ENCODE peak calls at places on chromosomes 11 and 22, in ten cellular contexts. One of them, this sample, is unnamed.

GRCh38 chr22:50262460-50262911 is 1.0 kb upstream of the MAPK12 start:
- DNase-seq in endothelial cell: no peak
- DNase-seq in neural crest cell: no peak
- DNase-seq in cardiac muscle cell: no peak
- DNase-seq in lung: no peak
- DNase-seq in A549: no peak
- DNase-seq in suprapubic skin: no peak
- DNase-seq in thoracic aorta: no peak
- DNase-seq in PC-3: peak
- DNase-seq in brain microvascular endothelial cell: no peak
- DNase-seq in this sample: no peak

GRCh38 chr11:114610550-114610949 is 15.0 kb upstream of the NXPE4 start:
- DNase-seq in thoracic aorta: no peak
- DNase-seq in suprapubic skin: no peak
- DNase-seq in endothelial cell: no peak
- DNase-seq in brain microvascular endothelial cell: no peak
- DNase-seq in PC-3: no peak
- DNase-seq in lung: no peak
- DNase-seq in cardiac muscle cell: no peak
- DNase-seq in neural crest cell: no peak
- DNase-seq in A549: no peak
- DNase-seq in this sample: no peak

GRCh38 chr11:69644071-69644961 is 3.4 kb downstream of the CCND1 start:
- DNase-seq in endothelial cell: no peak
- DNase-seq in suprapubic skin: peak
- DNase-seq in brain microvascular endothelial cell: peak
- DNase-seq in neural crest cell: no peak
- DNase-seq in cardiac muscle cell: peak
- DNase-seq in lung: peak
- DNase-seq in thoracic aorta: no peak
- DNase-seq in PC-3: peak
- DNase-seq in A549: peak
- DNase-seq in this sample: no peak

GRCh38 chr11:134818531-134818930 is 406.5 kb upstream of the B3GAT1 start:
- DNase-seq in PC-3: peak
- DNase-seq in thoracic aorta: no peak
- DNase-seq in lung: peak
- DNase-seq in endothelial cell: no peak
- DNase-seq in A549: no peak
- DNase-seq in suprapubic skin: no peak
- DNase-seq in cardiac muscle cell: no peak
- DNase-seq in neural crest cell: no peak
- DNase-seq in brain microvascular endothelial cell: no peak
- DNase-seq in this sample: no peak

GRCh38 chr11:1006762-1007161 is 29.8 kb downstream of the MUC6 start:
- DNase-seq in neural crest cell: no peak
- DNase-seq in endothelial cell: no peak
- DNase-seq in thoracic aorta: no peak
- DNase-seq in brain microvascular endothelial cell: no peak
- DNase-seq in A549: no peak
- DNase-seq in lung: no peak
- DNase-seq in PC-3: no peak
- DNase-seq in suprapubic skin: no peak
- DNase-seq in cardiac muscle cell: no peak
- DNase-seq in this sample: no peak

GRCh38 chr11:46112961-46113617 is 8.2 kb downstream of the PHF21A start:
- DNase-seq in cardiac muscle cell: peak
- DNase-seq in lung: no peak
- DNase-seq in endothelial cell: no peak
- DNase-seq in PC-3: peak
- DNase-seq in thoracic aorta: no peak
- DNase-seq in neural crest cell: no peak
- DNase-seq in A549: peak
- DNase-seq in suprapubic skin: no peak
- DNase-seq in brain microvascular endothelial cell: peak
- DNase-seq in this sample: no peak

GRCh38 chr11:134815404-134815803 is 403.4 kb upstream of the B3GAT1 start:
- DNase-seq in suprapubic skin: no peak
- DNase-seq in cardiac muscle cell: no peak
- DNase-seq in neural crest cell: no peak
- DNase-seq in A549: no peak
- DNase-seq in thoracic aorta: no peak
- DNase-seq in PC-3: peak
- DNase-seq in endothelial cell: no peak
- DNase-seq in lung: no peak
- DNase-seq in brain microvascular endothelial cell: no peak
- DNase-seq in this sample: no peak

GRCh38 chr11:1052133-1053011 is 15.9 kb upstream of the MUC6 start:
- DNase-seq in endothelial cell: no peak
- DNase-seq in A549: no peak
- DNase-seq in PC-3: no peak
- DNase-seq in thoracic aorta: no peak
- DNase-seq in cardiac muscle cell: no peak
- DNase-seq in brain microvascular endothelial cell: no peak
- DNase-seq in suprapubic skin: no peak
- DNase-seq in lung: no peak
- DNase-seq in neural crest cell: no peak
- DNase-seq in this sample: no peak

GRCh38 chr11:129048911-129049310 is 106.2 kb upstream of the TP53AIP1 start:
- DNase-seq in endothelial cell: no peak
- DNase-seq in brain microvascular endothelial cell: no peak
- DNase-seq in lung: no peak
- DNase-seq in neural crest cell: no peak
- DNase-seq in suprapubic skin: no peak
- DNase-seq in thoracic aorta: no peak
- DNase-seq in A549: no peak
- DNase-seq in cardiac muscle cell: no peak
- DNase-seq in PC-3: no peak
- DNase-seq in this sample: no peak

GRCh38 chr11:34345991-34346480 is 11.8 kb downstream of the ABTB2 start:
- DNase-seq in lung: no peak
- DNase-seq in brain microvascular endothelial cell: peak
- DNase-seq in suprapubic skin: no peak
- DNase-seq in neural crest cell: no peak
- DNase-seq in endothelial cell: no peak
- DNase-seq in A549: no peak
- DNase-seq in thoracic aorta: no peak
- DNase-seq in PC-3: no peak
- DNase-seq in cardiac muscle cell: peak
- DNase-seq in this sample: no peak

GRCh38 chr11:111532365-111532709 is 8.2 kb upstream of the LAYN start:
- DNase-seq in PC-3: no peak
- DNase-seq in suprapubic skin: no peak
- DNase-seq in A549: no peak
- DNase-seq in cardiac muscle cell: no peak
- DNase-seq in endothelial cell: no peak
- DNase-seq in lung: no peak
- DNase-seq in brain microvascular endothelial cell: no peak
- DNase-seq in thoracic aorta: no peak
- DNase-seq in neural crest cell: no peak
- DNase-seq in this sample: no peak

GRCh38 chr22:28051787-28052356 is 132.8 kb upstream of the PITPNB start:
- DNase-seq in cardiac muscle cell: peak
- DNase-seq in PC-3: peak
- DNase-seq in thoracic aorta: no peak
- DNase-seq in A549: peak
- DNase-seq in endothelial cell: peak
- DNase-seq in suprapubic skin: no peak
- DNase-seq in brain microvascular endothelial cell: peak
- DNase-seq in lung: peak
- DNase-seq in neural crest cell: peak
- DNase-seq in this sample: peak

GRCh38 chr11:120337133-120337895 is 1.1 kb downstream of the ARHGEF12 start:
- DNase-seq in lung: peak
- DNase-seq in A549: no peak
- DNase-seq in PC-3: peak
- DNase-seq in thoracic aorta: peak
- DNase-seq in neural crest cell: no peak
- DNase-seq in suprapubic skin: no peak
- DNase-seq in endothelial cell: peak
- DNase-seq in brain microvascular endothelial cell: no peak
- DNase-seq in cardiac muscle cell: peak
- DNase-seq in this sample: peak

GRCh38 chr22:31081963-31082605 is 966 bp downstream of the SMTN start:
- DNase-seq in A549: no peak
- DNase-seq in endothelial cell: no peak
- DNase-seq in PC-3: peak
- DNase-seq in lung: no peak
- DNase-seq in brain microvascular endothelial cell: peak
- DNase-seq in thoracic aorta: no peak
- DNase-seq in cardiac muscle cell: no peak
- DNase-seq in suprapubic skin: peak
- DNase-seq in neural crest cell: no peak
- DNase-seq in this sample: no peak

GRCh38 chr22:31082606-31083376 is 1.7 kb downstream of the SMTN start:
- DNase-seq in endothelial cell: peak
- DNase-seq in PC-3: peak
- DNase-seq in A549: peak
- DNase-seq in cardiac muscle cell: peak
- DNase-seq in suprapubic skin: peak
- DNase-seq in thoracic aorta: no peak
- DNase-seq in neural crest cell: no peak
- DNase-seq in brain microvascular endothelial cell: peak
- DNase-seq in lung: peak
- DNase-seq in this sample: no peak

GRCh38 chr22:31080164-31080847 is 812 bp upstream of the SMTN start:
- DNase-seq in brain microvascular endothelial cell: no peak
- DNase-seq in suprapubic skin: no peak
- DNase-seq in A549: no peak
- DNase-seq in thoracic aorta: no peak
- DNase-seq in PC-3: no peak
- DNase-seq in endothelial cell: no peak
- DNase-seq in neural crest cell: no peak
- DNase-seq in lung: no peak
- DNase-seq in cardiac muscle cell: no peak
- DNase-seq in this sample: no peak

GRCh38 chr22:31079095-31079642 is 1.9 kb upstream of the SMTN start:
- DNase-seq in endothelial cell: no peak
- DNase-seq in A549: no peak
- DNase-seq in PC-3: no peak
- DNase-seq in thoracic aorta: no peak
- DNase-seq in neural crest cell: no peak
- DNase-seq in lung: no peak
- DNase-seq in suprapubic skin: no peak
- DNase-seq in cardiac muscle cell: no peak
- DNase-seq in brain microvascular endothelial cell: no peak
- DNase-seq in this sample: no peak

GRCh38 chr22:31080848-31081649 is at the start of gene SMTN:
- DNase-seq in thoracic aorta: no peak
- DNase-seq in endothelial cell: peak
- DNase-seq in neural crest cell: peak
- DNase-seq in brain microvascular endothelial cell: peak
- DNase-seq in suprapubic skin: peak
- DNase-seq in A549: peak
- DNase-seq in PC-3: peak
- DNase-seq in lung: peak
- DNase-seq in cardiac muscle cell: peak
- DNase-seq in this sample: peak
- TF ChIP-seq CTCF in thoracic aorta: no peak
- TF ChIP-seq CTCF in endothelial cell: no peak
- TF ChIP-seq CTCF in neural crest cell: no peak
- TF ChIP-seq CTCF in brain microvascular endothelial cell: peak
- TF ChIP-seq CTCF in suprapubic skin: no peak
- TF ChIP-seq CTCF in A549: no peak
- TF ChIP-seq CTCF in PC-3: no peak
- TF ChIP-seq CTCF in lung: no peak
- TF ChIP-seq CTCF in cardiac muscle cell: peak
- TF ChIP-seq CTCF in this sample: no peak

GRCh38 chr11:71080239-71081097 is 171.9 kb downstream of the SHANK2 start:
- DNase-seq in brain microvascular endothelial cell: peak
- DNase-seq in thoracic aorta: no peak
- DNase-seq in cardiac muscle cell: peak
- DNase-seq in neural crest cell: peak
- DNase-seq in A549: peak
- DNase-seq in suprapubic skin: no peak
- DNase-seq in PC-3: peak
- DNase-seq in lung: peak
- DNase-seq in endothelial cell: peak
- DNase-seq in this sample: peak
- TF ChIP-seq CTCF in brain microvascular endothelial cell: peak
- TF ChIP-seq CTCF in thoracic aorta: peak
- TF ChIP-seq CTCF in cardiac muscle cell: peak
- TF ChIP-seq CTCF in neural crest cell: peak
- TF ChIP-seq CTCF in A549: peak
- TF ChIP-seq CTCF in suprapubic skin: no peak
- TF ChIP-seq CTCF in PC-3: peak
- TF ChIP-seq CTCF in lung: no peak
- TF ChIP-seq CTCF in endothelial cell: peak
- TF ChIP-seq CTCF in this sample: peak

GRCh38 chr11:100561325-100561724 is 125.8 kb upstream of the ARHGAP42 start:
- DNase-seq in endothelial cell: no peak
- DNase-seq in suprapubic skin: no peak
- DNase-seq in thoracic aorta: no peak
- DNase-seq in brain microvascular endothelial cell: no peak
- DNase-seq in neural crest cell: no peak
- DNase-seq in lung: no peak
- DNase-seq in cardiac muscle cell: no peak
- DNase-seq in A549: no peak
- DNase-seq in PC-3: no peak
- DNase-seq in this sample: no peak
- TF ChIP-seq CTCF in endothelial cell: no peak
- TF ChIP-seq CTCF in suprapubic skin: no peak
- TF ChIP-seq CTCF in thoracic aorta: no peak
- TF ChIP-seq CTCF in brain microvascular endothelial cell: no peak
- TF ChIP-seq CTCF in neural crest cell: no peak
- TF ChIP-seq CTCF in lung: no peak
- TF ChIP-seq CTCF in cardiac muscle cell: no peak
- TF ChIP-seq CTCF in A549: no peak
- TF ChIP-seq CTCF in PC-3: no peak
- TF ChIP-seq CTCF in this sample: no peak

DNA sequence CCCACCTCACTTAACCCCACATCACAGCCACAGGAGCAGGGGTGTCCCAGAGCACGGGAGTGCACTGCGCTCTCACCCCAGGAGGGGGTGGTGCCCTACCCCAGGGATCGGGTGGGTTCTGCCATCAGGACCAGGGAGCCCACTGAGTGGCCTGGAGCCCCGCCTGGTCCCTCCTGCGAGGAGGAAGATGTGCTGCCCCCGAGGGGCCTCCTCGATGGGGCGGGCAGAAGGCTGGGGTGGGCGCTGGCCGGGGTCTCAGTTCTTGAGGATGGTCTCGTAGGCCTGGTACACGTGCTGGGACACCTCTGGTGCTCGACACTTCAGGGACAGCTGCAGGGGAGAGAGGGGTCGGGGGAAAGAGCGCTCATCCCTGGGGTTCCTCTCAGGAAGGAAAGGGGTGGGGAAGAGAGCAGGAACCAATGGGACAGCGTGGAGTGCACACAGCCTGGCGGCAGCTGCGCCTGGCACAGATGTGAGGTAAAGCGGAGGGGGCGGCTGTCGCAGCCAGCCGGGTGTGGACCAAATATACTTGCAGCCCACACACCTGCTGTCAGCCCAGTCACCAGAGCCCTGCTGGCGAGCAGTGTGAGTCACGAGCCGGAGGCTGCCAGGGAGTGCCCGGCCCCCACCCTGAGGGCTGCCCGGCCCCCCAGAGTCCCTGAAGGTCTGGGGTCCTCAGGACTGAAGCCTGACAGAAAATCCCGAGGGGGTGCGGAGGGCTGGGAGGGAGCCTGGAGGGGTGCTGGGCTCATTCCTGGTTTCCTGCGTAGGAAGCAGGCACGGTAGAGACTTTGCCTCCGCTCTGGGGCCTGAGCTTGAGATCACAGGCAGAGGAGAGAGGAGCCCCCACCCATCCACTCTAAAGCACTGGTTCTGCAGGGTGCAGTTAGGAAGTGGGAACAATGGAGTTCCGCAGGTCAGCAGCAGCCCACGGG is 13.3 kb upstream of the RASL10A start:
- DNase-seq in A549: no peak
- DNase-seq in suprapubic skin: no peak
- DNase-seq in endothelial cell: no peak
- DNase-seq in PC-3: no peak
- DNase-seq in lung: no peak
- DNase-seq in thoracic aorta: no peak
- DNase-seq in brain microvascular endothelial cell: no peak
- DNase-seq in neural crest cell: no peak
- DNase-seq in cardiac muscle cell: no peak
- DNase-seq in this sample: no peak
- TF ChIP-seq CTCF in A549: no peak
- TF ChIP-seq CTCF in suprapubic skin: no peak
- TF ChIP-seq CTCF in endothelial cell: no peak
- TF ChIP-seq CTCF in PC-3: no peak
- TF ChIP-seq CTCF in lung: no peak
- TF ChIP-seq CTCF in thoracic aorta: no peak
- TF ChIP-seq CTCF in brain microvascular endothelial cell: no peak
- TF ChIP-seq CTCF in neural crest cell: no peak
- TF ChIP-seq CTCF in cardiac muscle cell: no peak
- TF ChIP-seq CTCF in this sample: no peak

This sample was measured in progenitor cell of endocrine pancreas.